ENCODE peak calls at places on chromosomes 3 and 15, in five cellular contexts. L is upper lobe of right lung, I is mammary epithelial cell, K is adrenal gland, S is body of pancreas. R is an unnamed sample. For H3K9me3, the result is how much of the 10 kb centered on the place peaks cover.

GRCh38 chr15:61879219-61879618 is 181.0 kb downstream of the VPS13C start:
- DNase-seq in L (no peak), I (peak), K (no peak), S (no peak), R (no peak)

GRCh38 chr3:99131876-99132275 is 230.4 kb upstream of the DCBLD2 start:
- DNase-seq in I (peak), K (no peak), S (no peak), L (no peak), R (no peak)

GRCh38 chr3:3545360-3545759 is 253.9 kb upstream of the LRRN1 start:
- DNase-seq in I (no peak), K (no peak), S (no peak), L (no peak), R (no peak)

GRCh38 chr3:53084310-53085001 is 38.6 kb upstream of the SFMBT1 start:
- DNase-seq in L (peak), K (no peak), S (no peak), I (no peak), R (no peak)

GRCh38 chr3:57060089-57060829 is at the start of gene SPATA12:
- DNase-seq in L (peak), S (peak), I (peak), K (peak), R (peak)

GRCh38 chr15:68112711-68113110 is 58.6 kb downstream of the PIAS1 start:
- DNase-seq in S (no peak), I (peak), L (no peak), K (no peak), R (no peak)

GRCh38 chr15:74733269-74733668 is 7.9 kb upstream of the CYP1A1 start:
- DNase-seq in I (no peak), L (no peak), K (no peak), S (no peak), R (peak)

GRCh38 chr15:50145451-50145872 is 26.4 kb upstream of the ATP8B4 start:
- DNase-seq in S (no peak), I (peak), L (no peak), K (peak), R (no peak)

GRCh38 chr3:11077466-11077865 is 76.8 kb upstream of the HRH1 start:
- DNase-seq in I (peak), S (no peak), L (no peak), K (no peak), R (no peak)

GRCh38 chr15:73800662-73801345 is 47.7 kb upstream of the INSYN1 start:
- DNase-seq in S (no peak), K (peak), I (peak), L (no peak), R (peak)

GRCh38 chr3:178439504-178439903 is 96.7 kb upstream of the KCNMB2 start:
- DNase-seq in I (peak), K (peak), L (no peak), S (no peak), R (no peak)

GRCh38 chr3:55595420-55595819 is 108.3 kb upstream of the WNT5A start:
- DNase-seq in I (no peak), S (no peak), K (no peak), L (no peak), R (no peak)

GRCh38 chr3:186143280-186143679 is 34.4 kb upstream of the ETV5 start:
- DNase-seq in L (no peak), K (no peak), S (no peak), I (no peak), R (no peak)

GRCh38 chr3:182717216-182717615 is 76.1 kb upstream of the ATP11B start:
- DNase-seq in S (no peak), L (no peak), K (no peak), I (peak), R (no peak)

GRCh38 chr3:110608566-110608965 is 463.1 kb upstream of the NECTIN3 start:
- DNase-seq in S (no peak), L (no peak), K (no peak), I (no peak), R (no peak)

GRCh38 chr3:66014056-66014455 is 24.7 kb downstream of the MAGI1 start:
- DNase-seq in I (no peak), S (no peak), L (no peak), K (no peak), R (no peak)

GRCh38 chr15:92781925-92782453 is 118.1 kb upstream of the CHD2 start:
- DNase-seq in K (no peak), I (no peak), S (no peak), L (no peak), R (no peak)

GRCh38 chr3:13878711-13879101 is 1.2 kb downstream of the WNT7A start:
- DNase-seq in L (peak), S (no peak), K (no peak), I (no peak), R (no peak)

GRCh38 chr3:170999737-171000242 is 26.7 kb downstream of the SLC2A2 start:
- DNase-seq in I (peak), S (peak), L (no peak), K (peak), R (no peak)

GRCh38 chr15:25022233-25022632 is 67.4 kb downstream of the SNRPN start:
- DNase-seq in I (peak), S (no peak), L (no peak), K (no peak), R (no peak)

GRCh38 chr3:165837058-165837525 is at the start of gene BCHE:
- DNase-seq in S (peak), I (no peak), L (no peak), K (peak), R (peak)

GRCh38 chr15:89457086-89457485 is 39.3 kb downstream of the RHCG start:
- DNase-seq in K (no peak), S (no peak), L (no peak), I (peak), R (no peak)

DNA sequence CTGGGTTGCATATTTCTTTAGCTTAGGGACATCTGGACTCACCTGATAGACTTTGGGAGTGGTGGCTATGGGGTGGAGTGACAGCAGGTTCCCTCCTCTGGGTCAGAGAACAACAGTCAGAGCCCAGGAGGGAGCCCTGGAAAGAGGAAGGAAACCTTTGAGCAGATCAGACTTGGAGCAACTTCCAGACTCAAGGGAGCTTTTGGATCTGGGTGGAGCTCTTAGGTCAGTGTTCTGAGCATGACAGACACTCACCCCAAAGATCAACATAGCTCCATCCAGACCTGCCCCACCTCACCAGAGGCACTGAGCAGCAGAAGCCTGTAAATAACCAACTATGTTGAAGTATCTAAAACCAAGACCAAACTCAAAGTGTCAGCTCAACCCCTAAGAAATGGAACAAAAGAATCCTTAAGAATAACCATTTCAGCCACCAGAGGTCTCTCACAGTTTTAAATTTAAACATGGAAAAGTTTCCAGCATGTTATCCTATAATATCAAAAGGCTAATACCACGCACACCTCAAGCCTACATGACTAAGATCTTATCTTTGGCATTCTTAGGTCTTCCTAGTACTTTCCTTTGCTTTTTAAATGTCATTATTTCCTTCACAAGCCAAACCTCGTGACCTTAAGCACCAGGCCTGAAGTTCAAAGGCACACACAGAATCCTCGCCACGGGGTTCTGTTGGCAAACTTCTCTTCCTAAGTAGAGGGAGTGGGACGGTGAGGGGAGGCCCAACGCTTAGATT is 56.4 kb downstream of the UMPS start:
- DNase-seq in L (no peak), I (peak), K (no peak), S (no peak), R (no peak)
- H3K9me3 ChIP-seq in L (under half), I (under half), K (under half), S (under half), R (under half)

DNA sequence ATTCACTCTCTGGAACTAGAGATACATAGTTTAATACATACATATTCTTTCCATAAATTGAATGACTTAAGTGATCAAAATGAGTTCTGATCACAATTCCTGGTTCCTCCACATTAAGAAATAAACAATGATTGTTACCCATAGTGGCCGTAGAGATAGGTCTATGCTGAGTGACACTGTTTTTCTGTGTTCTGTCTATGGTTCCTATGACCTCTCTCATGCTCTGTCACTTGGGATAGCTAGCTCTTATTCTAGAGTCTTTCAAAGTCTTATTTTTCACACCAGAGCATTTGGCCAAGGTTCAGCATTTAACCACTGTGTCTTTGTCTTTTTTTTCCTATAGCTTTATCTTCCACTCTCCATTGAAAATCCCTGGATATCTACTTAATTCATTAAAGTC is 132.4 kb downstream of the GOLGA6L6 start:
- DNase-seq in K (no peak), I (no peak), L (no peak), S (no peak), R (no peak)
- H3K9me3 ChIP-seq in K (under half), I (under half), L (under half), S (under half), R (under half)

GRCh38 chr3:58691997-58692396 is 25.4 kb upstream of the FAM3D start:
- DNase-seq in L (no peak), S (no peak), I (peak), K (no peak), R (no peak)

GRCh38 chr3:58692484-58692883 is 25.9 kb upstream of the FAM3D start:
- DNase-seq in I (no peak), S (no peak), L (no peak), K (no peak), R (no peak)

GRCh38 chr3:58696093-58696492 is 29.5 kb upstream of the FAM3D start:
- DNase-seq in S (no peak), I (no peak), K (no peak), L (no peak), R (no peak)

GRCh38 chr3:58697552-58697951 is 31.0 kb upstream of the FAM3D start:
- DNase-seq in S (no peak), I (no peak), L (no peak), K (no peak), R (no peak)

GRCh38 chr3:58693929-58694850 is 27.6 kb upstream of the FAM3D start:
- DNase-seq in L (no peak), I (no peak), K (no peak), S (no peak), R (no peak)
- H3K9me3 ChIP-seq in L (under half), I (under half), K (under half), S (under half), R (under half)

GRCh38 chr3:175919133-175919532 is 1060.0 kb downstream of the NAALADL2 start:
- DNase-seq in I (no peak), S (no peak), L (no peak), K (no peak), R (no peak)

GRCh38 chr3:175914785-175915184 is 1055.7 kb downstream of the NAALADL2 start:
- DNase-seq in S (no peak), I (no peak), K (no peak), L (no peak), R (no peak)

GRCh38 chr3:175911937-175912336 is 1052.8 kb downstream of the NAALADL2 start:
- DNase-seq in L (no peak), S (no peak), I (no peak), K (no peak), R (no peak)

GRCh38 chr3:175916151-175916946 is 1057.2 kb downstream of the NAALADL2 start:
- DNase-seq in L (no peak), S (no peak), K (no peak), I (no peak), R (no peak)
- H3K9me3 ChIP-seq in L (under half), S (under half), K (under half), I (under half), R (under half)

DNA sequence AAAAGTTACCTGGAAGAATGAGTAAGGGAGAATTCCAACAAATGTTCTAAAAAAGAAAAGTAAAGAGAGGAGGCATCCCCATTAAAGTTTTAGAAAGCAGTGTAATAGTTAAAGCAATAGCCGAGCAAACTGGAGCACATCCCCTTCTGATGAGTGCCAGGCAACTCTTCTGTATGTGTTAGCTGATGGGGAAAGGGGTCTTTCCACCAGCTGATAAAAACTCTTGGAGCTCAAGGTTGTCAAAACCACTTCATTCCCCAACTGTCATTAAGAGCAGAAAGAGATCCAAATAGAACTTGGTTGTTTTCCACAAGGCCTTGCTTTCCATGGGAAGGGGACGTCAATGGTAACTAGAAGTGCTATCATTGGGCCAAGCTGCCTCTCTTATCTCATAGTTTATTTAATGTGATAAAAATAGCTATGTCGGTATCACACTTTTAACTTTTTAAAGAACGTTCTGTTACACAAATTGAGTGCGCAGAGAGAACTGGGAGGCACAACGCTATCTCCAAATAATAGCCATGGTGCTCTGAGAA is 116.9 kb downstream of the POLR2M start:
- DNase-seq in S (no peak), L (no peak), K (no peak), I (no peak), R (no peak)
- H3K9me3 ChIP-seq in S (under half), L (under half), K (under half), I (under half), R (under half)

GRCh38 chr15:34046471-34047145 is 7.6 kb upstream of the AVEN start:
- DNase-seq in K (no peak), I (no peak), L (no peak), S (no peak), R (no peak)

GRCh38 chr15:34047893-34048775 is 9.1 kb upstream of the AVEN start:
- DNase-seq in I (no peak), S (no peak), K (no peak), L (no peak), R (no peak)

GRCh38 chr15:34043813-34044212 is 4.8 kb upstream of the AVEN start:
- DNase-seq in L (no peak), K (no peak), I (no peak), S (no peak), R (no peak)

GRCh38 chr15:34043391-34043790 is 4.4 kb upstream of the AVEN start:
- DNase-seq in I (no peak), K (no peak), L (no peak), S (no peak), R (no peak)

DNA sequence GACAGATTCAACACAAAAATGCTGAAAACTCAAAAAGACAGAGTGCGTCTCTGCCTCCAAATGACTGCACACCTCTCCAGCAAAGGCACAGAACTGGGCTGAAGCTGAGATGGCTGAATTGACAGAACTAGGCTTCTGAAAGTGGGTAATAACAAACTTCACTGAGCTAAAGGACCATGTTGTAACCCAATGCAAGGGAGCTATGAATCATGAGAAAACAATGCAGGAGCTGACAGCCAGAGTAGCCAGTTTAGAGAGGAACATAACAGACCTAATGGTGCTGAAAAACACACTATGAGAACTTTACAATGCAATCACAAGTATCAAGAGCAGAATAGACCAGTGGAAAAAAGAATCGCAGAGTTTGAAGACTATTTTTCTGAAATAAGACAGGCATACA is 10.1 kb upstream of the AVEN start:
- DNase-seq in K (no peak), L (no peak), I (peak), S (no peak), R (no peak)
- H3K9me3 ChIP-seq in K (under half), L (under half), I (under half), S (under half), R (under half)

GRCh38 chr15:22258402-22259150 is 178.2 kb downstream of the OR4M2 start:
- DNase-seq in I (no peak), S (no peak), L (no peak), K (no peak), R (no peak)
- H3K9me3 ChIP-seq in I (under half), S (under half), L (under half), K (under half), R (under half)